ENCODE peak calls at places on chromosomes 7 and 10, in nine cellular contexts. H is skeletal muscle cell; T is A549; K is uterus; O is NCI-H1092; W is NCI-H1105; X is T-helper 1 cell; C is CD4-positive, CD25-positive, alpha-beta regulatory T cell; E is hippocampal formation. Y is an unnamed sample.

GRCh38 chr7:44999245-45000095 is 531 bp upstream of the CCM2 start:
- DNase-seq in H (peak), T (peak), K (peak), O (peak), W (peak), X (peak), C (peak), E (peak), Y (peak)

GRCh38 chr7:2281556-2281955 is 32.7 kb downstream of the SNX8 start:
- DNase-seq in H (peak), T (no peak), K (peak), O (no peak), W (no peak), X (no peak), C (no peak), E (no peak), Y (no peak)

GRCh38 chr7:920351-921070 is 34.0 kb downstream of the ADAP1 start:
- DNase-seq in H (no peak), T (no peak), K (no peak), O (no peak), W (no peak), X (no peak), C (no peak), E (no peak), Y (no peak)

GRCh38 chr10:99765672-99766071 is 16.8 kb upstream of the ABCC2 start:
- DNase-seq in H (no peak), T (no peak), K (no peak), O (no peak), W (no peak), X (no peak), C (no peak), E (no peak), Y (no peak)

GRCh38 chr7:151143261-151144015 is 24.1 kb downstream of the GBX1 start:
- DNase-seq in H (no peak), T (no peak), K (peak), O (no peak), W (no peak), X (no peak), C (no peak), E (no peak), Y (no peak)

GRCh38 chr7:78368781-78369180 is 570.2 kb downstream of the PHTF2 start:
- DNase-seq in H (no peak), T (no peak), K (no peak), O (no peak), W (no peak), X (no peak), C (no peak), E (no peak), Y (no peak)

GRCh38 chr7:85285502-85285901 is 98.6 kb upstream of the SEMA3D start:
- DNase-seq in H (no peak), T (no peak), K (no peak), O (peak), W (no peak), X (no peak), C (no peak), E (no peak), Y (no peak)

GRCh38 chr7:100818366-100818765 is 9.0 kb downstream of the EPHB4 start:
- DNase-seq in H (no peak), T (no peak), K (no peak), O (no peak), W (no peak), X (no peak), C (no peak), E (no peak), Y (no peak)

GRCh38 chr10:73655257-73655989 is 406 bp downstream of the SYNPO2L start:
- DNase-seq in H (no peak), T (no peak), K (no peak), O (no peak), W (no peak), X (no peak), C (no peak), E (no peak), Y (no peak)

GRCh38 chr7:102064361-102065025 is 222.2 kb upstream of the SH2B2 start:
- DNase-seq in H (no peak), T (peak), K (no peak), O (no peak), W (no peak), X (no peak), C (no peak), E (no peak), Y (no peak)

GRCh38 chr7:33399528-33400213 is 270.3 kb downstream of the BBS9 start:
- DNase-seq in H (no peak), T (no peak), K (no peak), O (no peak), W (peak), X (no peak), C (no peak), E (no peak), Y (no peak)

GRCh38 chr10:11354823-11355222 is 256.6 kb downstream of the USP6NL start:
- DNase-seq in H (no peak), T (no peak), K (no peak), O (no peak), W (no peak), X (no peak), C (no peak), E (no peak), Y (no peak)

GRCh38 chr7:116052006-116052405 is 21.4 kb upstream of the TFEC start:
- DNase-seq in H (no peak), T (no peak), K (no peak), O (no peak), W (no peak), X (no peak), C (no peak), E (no peak), Y (no peak)

GRCh38 chr7:43873300-43873699 is 4.0 kb upstream of the MRPS24 start:
- DNase-seq in H (peak), T (peak), K (peak), O (no peak), W (no peak), X (no peak), C (no peak), E (no peak), Y (no peak)

GRCh38 chr7:149616898-149617297 is 119.3 kb upstream of the ZNF746 start:
- DNase-seq in H (no peak), T (no peak), K (no peak), O (no peak), W (no peak), X (no peak), C (no peak), E (no peak), Y (no peak)

GRCh38 chr10:50431791-50432190 is 180.5 kb upstream of the ASAH2 start:
- DNase-seq in H (peak), T (no peak), K (no peak), O (no peak), W (no peak), X (peak), C (peak), E (no peak), Y (no peak)

GRCh38 chr7:17521437-17521836 is 223.0 kb downstream of the AHR start:
- DNase-seq in H (peak), T (no peak), K (no peak), O (no peak), W (no peak), X (no peak), C (no peak), E (no peak), Y (peak)

GRCh38 chr7:158350166-158350900 is 237.3 kb downstream of the PTPRN2 start:
- DNase-seq in H (no peak), T (no peak), K (no peak), O (no peak), W (no peak), X (no peak), C (no peak), E (no peak), Y (no peak)

GRCh38 chr7:66114743-66115727 is at the start of gene CRCP:
- DNase-seq in H (peak), T (peak), K (peak), O (peak), W (peak), X (peak), C (peak), E (peak), Y (no peak)

GRCh38 chr7:50308301-50309129 is 4.0 kb downstream of the IKZF1 start:
- DNase-seq in H (no peak), T (no peak), K (no peak), O (no peak), W (no peak), X (peak), C (no peak), E (no peak), Y (no peak)

GRCh38 chr10:45514283-45515270 is 140.6 kb downstream of the ALOX5 start:
- DNase-seq in H (peak), T (no peak), K (no peak), O (no peak), W (peak), X (no peak), C (no peak), E (peak), Y (no peak)

GRCh38 chr10:21497177-21497807 is 28.2 kb downstream of the SKIDA1 start:
- DNase-seq in H (no peak), T (peak), K (peak), O (peak), W (peak), X (no peak), C (no peak), E (peak), Y (no peak)

GRCh38 chr7:30657131-30657530 is 25.1 kb downstream of the CRHR2 start:
- DNase-seq in H (no peak), T (no peak), K (no peak), O (no peak), W (no peak), X (no peak), C (no peak), E (no peak), Y (no peak)

GRCh38 chr7:105001652-105002184 is 12.3 kb upstream of the KMT2E start:
- DNase-seq in H (no peak), T (no peak), K (no peak), O (no peak), W (no peak), X (no peak), C (no peak), E (no peak), Y (no peak)

GRCh38 chr10:92594194-92594593 is 1.3 kb downstream of the KIF11 start:
- DNase-seq in H (no peak), T (no peak), K (no peak), O (no peak), W (no peak), X (peak), C (peak), E (no peak), Y (no peak)

GRCh38 chr10:52668024-52668423 is 104.6 kb downstream of the MBL2 start:
- DNase-seq in H (no peak), T (no peak), K (no peak), O (no peak), W (no peak), X (no peak), C (no peak), E (no peak), Y (no peak)

GRCh38 chr7:3942778-3943177 is 641.7 kb downstream of the SDK1 start:
- DNase-seq in H (no peak), T (peak), K (no peak), O (no peak), W (no peak), X (no peak), C (no peak), E (no peak), Y (no peak)

GRCh38 chr10:82814635-82815034 is 939.6 kb downstream of the NRG3 start:
- DNase-seq in H (peak), T (no peak), K (no peak), O (no peak), W (no peak), X (no peak), C (no peak), E (no peak), Y (no peak)

GRCh38 chr7:84688671-84689070 is 494.1 kb upstream of the SEMA3A start:
- DNase-seq in H (no peak), T (no peak), K (no peak), O (no peak), W (no peak), X (no peak), C (no peak), E (no peak), Y (no peak)

GRCh38 chr10:47025253-47025539 is 114.0 kb downstream of the PTPN20 start:
- DNase-seq in H (no peak), T (no peak), K (no peak), O (no peak), W (no peak), X (no peak), C (no peak), E (no peak), Y (no peak)

GRCh38 chr7:5557920-5558401 is 134.3 kb upstream of the TNRC18 start:
- DNase-seq in H (no peak), T (no peak), K (peak), O (no peak), W (no peak), X (no peak), C (no peak), E (no peak), Y (no peak)

GRCh38 chr7:28579571-28579970 is 167.3 kb downstream of the CREB5 start:
- DNase-seq in H (no peak), T (no peak), K (no peak), O (no peak), W (no peak), X (no peak), C (no peak), E (no peak), Y (no peak)

GRCh38 chr7:36972140-36972518 is 247.8 kb upstream of the AOAH start:
- DNase-seq in H (no peak), T (no peak), K (no peak), O (no peak), W (no peak), X (no peak), C (no peak), E (no peak), Y (no peak)

GRCh38 chr10:3785849-3786290 is 861 bp upstream of the KLF6 start:
- DNase-seq in H (no peak), T (peak), K (peak), O (no peak), W (no peak), X (peak), C (no peak), E (no peak), Y (no peak)

GRCh38 chr7:108329514-108329913 is 126.7 kb downstream of the NRCAM start:
- DNase-seq in H (no peak), T (no peak), K (no peak), O (no peak), W (no peak), X (no peak), C (no peak), E (no peak), Y (no peak)

GRCh38 chr7:157898802-157899201 is 562.0 kb downstream of the DNAJB6 start:
- DNase-seq in H (no peak), T (no peak), K (no peak), O (no peak), W (no peak), X (no peak), C (no peak), E (no peak), Y (no peak)

GRCh38 chr10:103765981-103766380 is 89.4 kb downstream of the SH3PXD2A start:
- DNase-seq in H (no peak), T (no peak), K (no peak), O (no peak), W (no peak), X (peak), C (peak), E (no peak), Y (no peak)

GRCh38 chr10:88413412-88413811 is 169.7 kb downstream of the RNLS start:
- DNase-seq in H (no peak), T (no peak), K (no peak), O (no peak), W (no peak), X (no peak), C (no peak), E (no peak), Y (no peak)

GRCh38 chr7:40219917-40220316 is 85.1 kb downstream of the SUGCT start:
- DNase-seq in H (peak), T (no peak), K (no peak), O (no peak), W (no peak), X (no peak), C (no peak), E (no peak), Y (no peak)

GRCh38 chr7:6385909-6386560 is 61.7 kb downstream of the DAGLB start:
- DNase-seq in H (no peak), T (no peak), K (no peak), O (no peak), W (peak), X (no peak), C (no peak), E (no peak), Y (no peak)